ENCODE peak calls at places on chromosomes 11 and 22, in six cellular contexts. K is neuronal stem cell, T is IMR-90, E is H9, W is trophoblast cell, C is H1. U is an unnamed sample.

GRCh38 chr11:119306373-119306890 is 10.5 kb downstream of the MCAM start:
- DNase-seq in K (no peak), T (peak), W (peak), C (no peak), E (no peak), U (peak)

GRCh38 chr22:29306830-29307657 is 594 bp downstream of the GAS2L1 start:
- DNase-seq in E (peak), T (peak), W (peak), C (no peak), K (peak), U (peak)

GRCh38 chr11:124746621-124747243 is 5.3 kb downstream of the VSIG2 start:
- DNase-seq in E (peak), K (no peak), W (peak), T (peak), C (peak), U (peak)

GRCh38 chr11:46594785-46595184 is 962 bp upstream of the AMBRA1 start:
- DNase-seq in W (no peak), T (no peak), E (no peak), C (no peak), K (no peak), U (no peak)

GRCh38 chr22:47067911-47068654 is 305.6 kb downstream of the TBC1D22A start:
- DNase-seq in C (no peak), K (no peak), E (peak), T (no peak), W (no peak), U (no peak)

GRCh38 chr11:61967924-61968757 is 707 bp upstream of the FTH1 start:
- DNase-seq in K (no peak), W (peak), C (no peak), E (no peak), T (no peak), U (no peak)

GRCh38 chr11:79461144-79461543 is 20.3 kb upstream of the TENM4 start:
- DNase-seq in K (peak), W (peak), C (no peak), T (peak), E (no peak), U (peak)

GRCh38 chr11:36214976-36215687 is 74.1 kb downstream of the COMMD9 start:
- DNase-seq in T (no peak), E (no peak), K (no peak), W (no peak), C (no peak), U (no peak)

GRCh38 chr11:119376197-119376847 is 5.2 kb downstream of the USP2 start:
- DNase-seq in W (no peak), E (no peak), K (no peak), C (no peak), T (peak), U (no peak)

GRCh38 chr11:71933141-71933933 is 4.5 kb downstream of the RNF121 start:
- DNase-seq in T (no peak), E (no peak), K (no peak), C (no peak), W (no peak), U (no peak)
- H4K91ac ChIP-seq in T (no peak), E (no peak), K (no peak), C (no peak), W (no peak), U (no peak)

GRCh38 chr11:21177379-21177778 is 508.0 kb downstream of the NELL1 start:
- DNase-seq in W (no peak), C (no peak), T (no peak), E (no peak), K (no peak), U (no peak)

GRCh38 chr11:21185959-21186358 is 516.6 kb downstream of the NELL1 start:
- DNase-seq in C (no peak), K (no peak), W (no peak), E (no peak), T (no peak), U (no peak)

GRCh38 chr11:21174781-21175180 is 505.4 kb downstream of the NELL1 start:
- DNase-seq in W (no peak), E (no peak), T (no peak), C (no peak), K (no peak), U (no peak)

GRCh38 chr11:21180194-21180593 is 510.8 kb downstream of the NELL1 start:
- DNase-seq in T (no peak), W (no peak), K (no peak), E (no peak), C (no peak), U (no peak)
- H4K91ac ChIP-seq in T (no peak), W (no peak), K (no peak), E (no peak), C (no peak), U (no peak)

DNA sequence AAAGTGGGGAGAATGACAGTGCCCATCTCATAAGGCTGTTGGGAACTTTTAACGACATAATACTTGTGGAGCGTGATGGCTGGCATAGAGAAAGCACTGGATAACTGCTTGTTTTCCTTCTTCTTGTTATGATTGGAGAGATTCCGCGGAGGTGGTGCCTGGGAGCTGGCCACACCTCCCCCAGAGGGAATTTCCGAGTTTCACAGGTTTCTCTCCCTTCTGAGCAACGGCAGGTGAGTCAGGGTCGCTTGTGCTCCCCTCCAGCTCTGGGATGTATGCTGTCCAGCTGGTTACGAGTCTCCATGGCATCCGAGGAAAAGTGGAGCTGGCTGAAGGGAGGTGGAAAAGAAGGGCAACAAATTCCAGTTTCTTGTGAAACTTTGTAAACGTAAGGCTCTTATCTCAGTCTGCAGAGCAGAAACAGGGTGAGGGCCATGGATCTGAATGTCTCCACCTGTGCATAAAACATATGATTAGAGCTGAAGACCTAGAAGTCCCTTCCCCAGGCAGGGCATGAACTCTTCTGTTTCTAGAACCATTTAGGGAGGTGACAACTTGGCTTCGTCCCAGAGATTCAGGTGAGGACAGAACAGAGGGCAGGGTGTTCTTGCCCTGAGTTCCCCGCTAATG is 10.0 kb upstream of the PLET1 start:
- DNase-seq in T (no peak), C (no peak), W (peak), K (no peak), E (peak), U (no peak)
- H4K91ac ChIP-seq in T (peak), C (no peak), W (peak), K (no peak), E (no peak), U (no peak)

DNA sequence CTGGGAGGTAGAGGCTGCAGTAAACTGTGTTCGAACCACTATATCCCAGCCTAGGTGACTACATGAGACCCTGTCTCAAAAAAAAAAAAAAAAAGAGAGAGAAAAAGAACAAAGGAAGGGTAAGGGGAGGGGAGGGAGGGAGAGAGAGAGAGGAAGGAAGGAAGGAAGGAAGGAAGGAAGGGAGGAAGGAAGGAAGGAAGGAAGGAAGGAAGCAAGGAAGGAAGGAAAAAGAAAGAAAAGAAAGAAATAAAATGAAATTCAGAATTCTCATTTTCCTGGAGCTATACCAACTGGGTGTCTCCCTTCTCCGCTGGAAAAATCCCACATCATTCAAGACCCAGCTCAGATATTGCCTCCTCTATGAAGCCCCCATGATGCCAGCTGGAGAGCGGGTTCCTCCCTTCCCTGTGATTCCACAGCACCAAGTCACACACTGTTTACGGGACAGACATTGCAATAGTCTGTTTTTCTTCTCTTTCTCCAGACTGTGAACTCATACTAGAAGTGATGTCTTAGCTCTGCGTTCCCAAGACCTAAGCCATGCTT is 3.0 kb upstream of the PPFIA1 start:
- DNase-seq in E (no peak), C (no peak), T (no peak), W (no peak), K (no peak), U (no peak)
- H4K91ac ChIP-seq in E (no peak), C (no peak), T (no peak), W (no peak), K (no peak), U (no peak)

DNA sequence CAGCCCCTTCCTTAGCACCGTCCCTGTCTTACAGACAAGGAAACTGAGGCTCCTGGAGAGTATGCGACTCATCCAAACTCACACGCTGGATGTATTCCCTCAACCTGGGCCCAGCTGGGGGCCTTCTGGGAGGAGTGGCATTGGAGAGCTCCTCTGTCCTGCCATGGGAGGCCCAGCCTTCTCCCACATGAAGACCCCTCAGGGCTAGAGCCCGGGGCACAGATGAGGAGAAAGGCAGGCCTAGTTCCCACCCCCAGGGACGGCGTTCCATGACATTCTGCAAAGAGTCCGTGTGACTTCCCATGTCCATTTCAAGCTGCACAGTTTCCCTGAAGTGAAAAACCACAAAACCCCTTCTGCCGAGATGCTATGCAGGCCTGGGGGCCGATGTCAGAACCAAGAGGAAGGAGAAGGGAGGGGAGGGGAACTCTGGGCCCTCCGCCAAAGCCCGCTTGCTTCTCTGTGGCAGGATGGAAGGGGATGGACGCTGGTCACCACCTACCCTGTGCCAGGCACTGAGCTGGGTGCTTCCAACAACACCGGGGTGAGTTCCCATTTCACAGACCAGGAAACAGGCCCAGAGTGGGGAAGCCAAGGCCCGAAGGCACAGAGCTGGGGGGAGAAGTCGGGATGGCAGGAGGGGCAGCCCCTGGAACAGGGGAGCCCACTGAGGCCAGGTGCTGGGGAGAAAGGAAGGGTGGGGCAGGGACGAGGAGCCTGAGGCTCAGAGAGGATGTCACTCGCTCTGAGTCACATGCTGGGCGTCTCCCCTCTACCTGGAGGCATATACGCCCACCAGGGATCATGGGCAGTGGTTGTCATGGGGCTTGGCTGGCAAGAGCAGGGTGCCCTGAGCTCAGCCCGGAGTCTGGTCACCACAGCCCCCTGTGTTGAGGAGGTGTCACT is 15.7 kb downstream of the RAC2 start:
- DNase-seq in W (no peak), E (no peak), K (no peak), C (no peak), T (peak), U (peak)
- H4K91ac ChIP-seq in W (no peak), E (no peak), K (no peak), C (no peak), T (peak), U (peak)

GRCh38 chr11:127531167-127531566 is 530.6 kb upstream of the KIRREL3 start:
- DNase-seq in K (no peak), E (no peak), C (no peak), T (no peak), W (no peak), U (no peak)

GRCh38 chr11:127524618-127525017 is 524.0 kb upstream of the KIRREL3 start:
- DNase-seq in T (no peak), C (no peak), K (no peak), W (no peak), E (no peak), U (no peak)

GRCh38 chr11:127528297-127528696 is 527.7 kb upstream of the KIRREL3 start:
- DNase-seq in E (no peak), W (no peak), T (no peak), K (no peak), C (no peak), U (no peak)
- H4K91ac ChIP-seq in E (no peak), W (no peak), T (no peak), K (no peak), C (no peak), U (no peak)

GRCh38 chr22:44092636-44093220 is 68.6 kb downstream of the PARVB start:
- DNase-seq in K (no peak), T (no peak), W (no peak), E (no peak), C (no peak), U (no peak)
- H4K91ac ChIP-seq in K (no peak), T (no peak), W (no peak), E (peak), C (no peak), U (no peak)

DNA sequence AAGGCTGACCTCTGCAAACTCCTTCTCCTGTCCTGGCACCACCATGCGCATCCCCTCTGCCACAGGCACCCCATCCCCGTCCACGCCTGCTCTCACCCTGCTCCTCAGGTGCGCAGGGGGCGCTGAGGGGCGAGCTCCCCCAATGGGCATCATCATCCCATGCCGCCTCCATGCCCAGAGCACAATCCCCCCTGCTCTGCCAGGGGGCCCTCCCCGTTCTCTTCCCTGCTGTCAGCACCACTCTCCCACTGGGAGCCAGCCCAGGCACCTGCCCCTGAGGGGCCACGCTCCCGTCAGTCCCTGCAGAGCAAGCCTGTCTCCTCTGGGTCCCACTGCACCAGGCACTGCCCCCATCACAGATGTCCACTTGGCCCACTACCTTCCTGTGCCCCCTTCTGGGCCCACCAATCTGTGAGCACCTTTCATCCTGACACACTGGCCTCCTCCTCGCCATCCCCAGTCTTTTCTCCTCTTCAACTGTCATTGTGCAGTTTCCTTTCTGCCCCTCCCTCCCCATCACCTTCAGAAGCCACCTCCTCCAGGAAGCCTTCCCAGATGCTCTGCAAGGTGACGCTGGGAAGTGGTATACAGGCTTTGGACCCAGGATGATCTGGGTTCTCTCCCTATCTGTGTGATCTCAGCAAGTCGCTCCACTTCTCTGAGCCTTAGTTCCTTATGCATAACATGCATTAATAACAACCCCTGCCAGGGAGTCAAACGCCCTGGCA is 62.6 kb downstream of the CYTH4 start:
- DNase-seq in C (no peak), T (no peak), W (no peak), E (no peak), K (no peak), U (no peak)
- H4K91ac ChIP-seq in C (no peak), T (peak), W (no peak), E (no peak), K (no peak), U (peak)

U was measured in mesenchymal stem cell.